ENCODE peak calls at places on chromosome 22, in ten cellular contexts. J, X, Z, V, R, I, O, T, Y and P are unnamed samples. For H3K4me1, the result is how much of the 10 kb centered on the place peaks cover.

GRCh38 chr22:48663297-48663696 is 1164.4 kb downstream of the BRD1 start:
- DNase-seq in I (no peak), Y (no peak), R (no peak), O (no peak), T (no peak), V (peak), Z (no peak), X (no peak), J (no peak), P (no peak)

GRCh38 chr22:37501610-37502341 is 15.6 kb upstream of the MFNG start:
- DNase-seq in V (peak), Y (peak), I (peak), T (peak), Z (no peak), O (peak), J (peak), X (no peak), R (peak), P (peak)

GRCh38 chr22:36863979-36864378 is 3.2 kb downstream of the NCF4 start:
- DNase-seq in V (no peak), R (no peak), O (no peak), I (no peak), J (no peak), Z (no peak), T (no peak), Y (no peak), X (no peak), P (no peak)

GRCh38 chr22:46738642-46738960 is 549 bp upstream of the CERK start:
- DNase-seq in T (no peak), Z (no peak), V (no peak), Y (no peak), O (no peak), I (no peak), J (no peak), X (no peak), R (no peak), P (no peak)

GRCh38 chr22:46841528-46841927 is 79.1 kb downstream of the TBC1D22A start:
- DNase-seq in T (no peak), I (no peak), R (no peak), V (no peak), J (no peak), X (no peak), Z (no peak), Y (no peak), O (no peak), P (no peak)

GRCh38 chr22:40396882-40397281 is 26.5 kb downstream of the SGSM3 start:
- DNase-seq in R (no peak), T (no peak), I (peak), O (peak), X (no peak), Z (no peak), Y (peak), J (no peak), V (peak), P (peak)

GRCh38 chr22:24812950-24813349 is 6.9 kb downstream of the SGSM1 start:
- DNase-seq in Y (no peak), T (no peak), R (no peak), J (no peak), X (no peak), Z (no peak), O (no peak), V (no peak), I (no peak), P (no peak)

GRCh38 chr22:26923498-26923897 is 266.1 kb downstream of the MIAT start:
- DNase-seq in V (no peak), J (no peak), I (no peak), Z (no peak), X (no peak), R (no peak), T (no peak), O (no peak), Y (no peak), P (no peak)

GRCh38 chr22:46684706-46685105 is 53.3 kb downstream of the CERK start:
- DNase-seq in Z (peak), I (no peak), V (no peak), T (no peak), R (no peak), J (no peak), Y (peak), X (no peak), O (no peak), P (no peak)

GRCh38 chr22:50016308-50016987 is 3.9 kb upstream of the IL17REL start:
- DNase-seq in I (no peak), J (no peak), Y (peak), X (peak), O (no peak), Z (no peak), V (no peak), R (no peak), T (no peak), P (no peak)

GRCh38 chr22:17523925-17524324 is 39.4 kb upstream of the SLC25A18 start:
- DNase-seq in I (no peak), O (no peak), R (no peak), Z (no peak), Y (no peak), J (no peak), X (no peak), T (no peak), V (no peak), P (no peak)

GRCh38 chr22:48101704-48102103 is 1339.3 kb downstream of the TBC1D22A start:
- DNase-seq in O (no peak), R (no peak), Y (no peak), V (no peak), X (no peak), T (no peak), Z (no peak), J (no peak), I (no peak), P (no peak)

GRCh38 chr22:24994070-24994763 is 41.7 kb downstream of the KIAA1671 start:
- DNase-seq in V (peak), X (no peak), J (no peak), Y (peak), I (peak), O (no peak), Z (no peak), T (no peak), R (no peak), P (peak)

GRCh38 chr22:17927062-17927461 is 97.3 kb downstream of the MICAL3 start:
- DNase-seq in O (no peak), T (no peak), Y (no peak), R (no peak), V (no peak), Z (no peak), I (no peak), J (no peak), X (no peak), P (no peak)

GRCh38 chr22:25478573-25478972 is 85.9 kb upstream of the GRK3 start:
- DNase-seq in O (peak), X (no peak), I (no peak), Y (no peak), J (no peak), T (no peak), R (no peak), V (no peak), Z (no peak), P (no peak)

GRCh38 chr22:46547883-46548244 is 10.4 kb upstream of the CELSR1 start:
- DNase-seq in V (peak), X (peak), O (no peak), Y (peak), T (peak), I (peak), J (no peak), R (peak), Z (no peak), P (peak)

GRCh38 chr22:17990167-17990566 is 34.2 kb downstream of the MICAL3 start:
- DNase-seq in O (no peak), T (no peak), V (no peak), R (no peak), I (peak), Y (no peak), J (no peak), Z (no peak), X (no peak), P (peak)

GRCh38 chr22:36327922-36328551 is 59.7 kb downstream of the MYH9 start:
- DNase-seq in R (no peak), Y (no peak), X (peak), O (peak), V (no peak), T (peak), I (peak), J (no peak), Z (no peak), P (peak)

GRCh38 chr22:48340727-48341709 is 1486.7 kb downstream of the BRD1 start:
- DNase-seq in X (peak), V (no peak), Y (no peak), R (no peak), Z (no peak), O (no peak), T (no peak), I (no peak), J (no peak), P (no peak)

GRCh38 chr22:30306629-30307016 is 17.3 kb upstream of the CASTOR1 start:
- DNase-seq in Z (no peak), J (no peak), O (no peak), I (no peak), Y (no peak), V (no peak), R (no peak), X (no peak), T (no peak), P (no peak)
- H3K4me1 ChIP-seq in Z (half or more), J (under half), O (half or more), I (under half), Y (half or more), V (half or more), R (under half), X (half or more), T (under half), P (under half)

GRCh38 chr22:22519591-22519990 is 479 bp downstream of the ZNF280A start:
- DNase-seq in X (no peak), V (no peak), O (no peak), Y (no peak), J (peak), I (no peak), R (no peak), T (no peak), Z (no peak), P (no peak)

GRCh38 chr22:22521631-22522030 is 1.6 kb upstream of the ZNF280A start:
- DNase-seq in R (no peak), X (no peak), Z (no peak), J (no peak), I (no peak), Y (no peak), V (no peak), O (no peak), T (no peak), P (no peak)

GRCh38 chr22:22520667-22521602 is 865 bp upstream of the ZNF280A start:
- DNase-seq in O (no peak), T (no peak), R (no peak), X (no peak), J (no peak), Z (no peak), V (peak), Y (no peak), I (no peak), P (no peak)

GRCh38 chr22:22516992-22517391 is 3.1 kb downstream of the ZNF280A start:
- DNase-seq in X (no peak), V (no peak), R (no peak), O (no peak), I (no peak), J (no peak), T (no peak), Y (no peak), Z (no peak), P (no peak)

GRCh38 chr22:22520020-22520656 is at the start of gene ZNF280A:
- DNase-seq in O (no peak), R (no peak), I (no peak), X (no peak), Z (no peak), Y (no peak), V (no peak), J (peak), T (no peak), P (no peak)
- TF ChIP-seq CTCF in O (no peak), R (no peak), I (no peak), X (no peak), Z (no peak), Y (no peak), V (no peak), J (no peak), T (no peak), P (no peak)

DNA sequence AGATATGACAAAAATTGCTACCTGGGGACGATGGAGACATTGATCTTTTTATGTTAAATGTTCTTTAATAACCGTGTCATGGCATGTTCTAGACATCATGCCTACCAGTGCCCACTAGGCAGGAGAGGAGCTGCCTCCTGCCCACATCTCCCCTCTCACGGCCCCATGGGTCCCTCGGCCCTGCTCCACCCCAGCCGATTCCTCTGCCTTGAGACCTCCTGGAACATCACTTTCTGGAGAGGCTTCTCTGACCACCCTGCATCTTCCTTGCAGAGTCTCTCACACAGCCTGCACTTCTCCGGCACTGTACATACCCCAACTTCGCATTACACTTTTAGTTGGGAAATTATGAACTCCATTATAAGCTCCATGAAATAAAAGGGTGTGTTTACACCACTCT is 16.8 kb downstream of the EFCAB6 start:
- DNase-seq in T (no peak), J (no peak), V (no peak), I (no peak), R (no peak), Y (no peak), Z (no peak), O (no peak), X (no peak), P (no peak)
- H3K4me1 ChIP-seq in T (under half), J (under half), V (under half), I (under half), R (under half), Y (under half), Z (under half), O (under half), X (under half), P (under half)

DNA sequence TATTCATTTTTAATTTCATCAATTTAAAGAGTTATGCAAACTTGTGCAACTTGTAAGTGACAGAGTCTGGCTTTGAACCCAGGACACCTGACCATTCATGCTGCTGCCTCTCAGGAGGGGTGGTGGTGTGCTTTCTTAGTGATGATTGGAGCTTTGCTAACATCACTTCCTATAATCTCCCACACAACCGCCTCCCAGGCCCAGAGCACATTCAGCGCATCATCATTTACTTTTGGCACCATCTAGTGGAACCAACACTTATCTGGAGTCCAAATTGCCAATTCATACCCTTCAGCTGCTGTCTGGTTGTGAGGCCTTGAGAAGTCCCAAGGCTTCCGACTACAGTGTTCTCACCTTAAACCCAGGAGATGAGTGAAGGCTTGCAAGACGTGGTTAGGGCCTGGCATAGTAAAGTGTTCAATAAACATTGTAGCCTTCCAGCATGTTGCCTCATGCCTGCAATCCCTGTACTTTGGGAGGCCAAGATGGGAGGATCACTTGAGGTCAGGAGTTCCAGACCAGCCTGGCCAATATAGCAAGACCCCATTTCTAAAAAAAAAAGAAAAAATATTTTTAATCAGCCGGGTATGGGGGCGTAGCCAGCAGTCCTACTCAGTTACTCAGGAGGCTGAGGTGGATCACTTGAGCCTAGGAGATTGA is 1.1 kb upstream of the TTLL1 start:
- DNase-seq in Y (peak), R (peak), T (peak), V (peak), O (peak), Z (peak), X (peak), I (peak), J (peak), P (peak)
- TF ChIP-seq CTCF in Y (peak), R (no peak), T (peak), V (peak), O (no peak), Z (no peak), X (no peak), I (peak), J (peak), P (peak)

GRCh38 chr22:20926243-20926642 is 9.0 kb downstream of the CRKL start:
- DNase-seq in X (no peak), R (no peak), O (no peak), V (no peak), Z (no peak), T (no peak), Y (no peak), J (no peak), I (no peak), P (no peak)
- H3K4me1 ChIP-seq in X (under half), R (under half), O (under half), V (under half), Z (under half), T (under half), Y (under half), J (under half), I (under half), P (under half)

GRCh38 chr22:29003975-29004646 is 57.5 kb downstream of the C22orf31 start:
- DNase-seq in O (peak), J (no peak), Y (no peak), R (peak), X (no peak), I (no peak), Z (no peak), T (no peak), V (peak), P (no peak)
- TF ChIP-seq CTCF in O (no peak), J (no peak), Y (no peak), R (no peak), X (no peak), I (no peak), Z (no peak), T (no peak), V (no peak), P (no peak)